ENCODE peak calls at places on chromosomes 11 and 22, in four cellular contexts. O is substantia nigra, B is NCI-H1417, Z is stomach. V is an unnamed sample.
A peak's percentile ranks its signal among the peaks of the same experiment; 100 is the strongest.

GRCh38 chr11:46356911-46357482 is 9.7 kb downstream of the DGKZ start:
- DNase-seq in O (no peak), B (no peak), Z (no peak), V (no peak)

GRCh38 chr22:41600976-41601375 is 11.3 kb upstream of the PMM1 start:
- DNase-seq in O (no peak), B (no peak), Z (no peak), V (no peak)

GRCh38 chr11:134248910-134249480 is 4.2 kb downstream of the THYN1 start:
- DNase-seq in O (no peak), B (no peak), Z (no peak), V (no peak)

GRCh38 chr22:37022483-37023337 is 3.2 kb downstream of the MPST start:
- DNase-seq in O (no peak), B (no peak), Z (peak; percentile 44), V (no peak)

GRCh38 chr11:19511413-19512183 is 201.0 kb upstream of the NAV2 start:
- DNase-seq in O (peak; percentile 48), B (peak; percentile 52), Z (peak; percentile 46), V (no peak)

GRCh38 chr11:36441610-36442208 is 68.4 kb downstream of the TRAF6 start:
- DNase-seq in O (no peak), B (no peak), Z (no peak), V (no peak)

GRCh38 chr22:49958961-49959781 is 1.4 kb upstream of the PIM3 start:
- DNase-seq in O (no peak), B (no peak), Z (peak; percentile 49), V (no peak)

GRCh38 chr11:115226556-115226955 is 277.7 kb downstream of the CADM1 start:
- DNase-seq in O (no peak), B (no peak), Z (no peak), V (no peak)

GRCh38 chr11:75531325-75531724 is 5.6 kb upstream of the GDPD5 start:
- DNase-seq in O (no peak), B (no peak), Z (no peak), V (no peak)

GRCh38 chr11:79055866-79056632 is 384.8 kb downstream of the TENM4 start:
- DNase-seq in O (no peak), B (no peak), Z (no peak), V (no peak)